ENCODE peak calls at places on chromosome 2, in nine cellular contexts. P is esophagus squamous epithelium, H is colonic mucosa, C is astrocyte of the spinal cord, A is GM20000, V is foreskin keratinocyte, J is H9, N is uterus, B is RWPE1. Q is an unnamed sample.

GRCh38 chr2:84492571-84492970 is 23.7 kb upstream of the DNAH6 start:
- DNase-seq in P (no peak), H (no peak), C (no peak), A (no peak), V (no peak), J (no peak), N (no peak), B (no peak), Q (no peak)

GRCh38 chr2:22957441-22957840 is 427.5 kb upstream of the KLHL29 start:
- DNase-seq in P (no peak), H (no peak), C (no peak), A (no peak), V (no peak), J (no peak), N (no peak), B (no peak), Q (no peak)

GRCh38 chr2:27100036-27100435 is 13.5 kb downstream of the KHK start:
- DNase-seq in P (no peak), H (no peak), C (no peak), A (no peak), V (no peak), J (no peak), N (no peak), B (no peak), Q (no peak)

GRCh38 chr2:233108611-233109490 is 48.7 kb downstream of the INPP5D start:
- DNase-seq in P (no peak), H (no peak), C (no peak), A (peak), V (no peak), J (no peak), N (no peak), B (no peak), Q (no peak)

GRCh38 chr2:128354161-128354560 is 35.5 kb upstream of the HS6ST1 start:
- DNase-seq in P (no peak), H (no peak), C (no peak), A (no peak), V (no peak), J (no peak), N (no peak), B (no peak), Q (no peak)

GRCh38 chr2:6554403-6554802 is 311.3 kb downstream of the CMPK2 start:
- DNase-seq in P (no peak), H (no peak), C (no peak), A (no peak), V (no peak), J (no peak), N (no peak), B (no peak), Q (no peak)

GRCh38 chr2:187962538-187962937 is 329.1 kb upstream of the GULP1 start:
- DNase-seq in P (no peak), H (no peak), C (no peak), A (no peak), V (no peak), J (no peak), N (no peak), B (no peak), Q (no peak)

GRCh38 chr2:222771832-222772231 is 89.0 kb upstream of the ACSL3 start:
- DNase-seq in P (no peak), H (no peak), C (no peak), A (no peak), V (no peak), J (no peak), N (no peak), B (no peak), Q (no peak)

GRCh38 chr2:58553937-58554336 is 312.8 kb upstream of the FANCL start:
- DNase-seq in P (no peak), H (no peak), C (peak), A (no peak), V (no peak), J (peak), N (no peak), B (no peak), Q (peak)

GRCh38 chr2:71190959-71191943 is 35.7 kb downstream of the PAIP2B start:
- DNase-seq in P (no peak), H (no peak), C (peak), A (no peak), V (peak), J (no peak), N (no peak), B (peak), Q (no peak)

GRCh38 chr2:241574911-241575623 is 16.5 kb downstream of the BOK start:
- DNase-seq in P (no peak), H (no peak), C (no peak), A (no peak), V (no peak), J (no peak), N (no peak), B (no peak), Q (no peak)

GRCh38 chr2:104862061-104862941 is 8.4 kb downstream of the POU3F3 start:
- DNase-seq in P (no peak), H (peak), C (peak), A (peak), V (no peak), J (peak), N (no peak), B (no peak), Q (no peak)

GRCh38 chr2:240999001-240999791 is 778 bp downstream of the SNED1 start:
- DNase-seq in P (no peak), H (peak), C (no peak), A (no peak), V (no peak), J (peak), N (peak), B (no peak), Q (peak)

GRCh38 chr2:184879671-184880070 is 281.3 kb downstream of the ZNF804A start:
- DNase-seq in P (no peak), H (no peak), C (peak), A (no peak), V (peak), J (no peak), N (no peak), B (no peak), Q (no peak)

GRCh38 chr2:203732953-203733510 is 26.6 kb downstream of the CD28 start:
- DNase-seq in P (no peak), H (no peak), C (no peak), A (no peak), V (no peak), J (no peak), N (no peak), B (no peak), Q (no peak)

GRCh38 chr2:38064805-38065501 is 11.0 kb downstream of the CYP1B1 start:
- DNase-seq in P (no peak), H (no peak), C (peak), A (no peak), V (no peak), J (no peak), N (no peak), B (no peak), Q (no peak)

GRCh38 chr2:118177318-118177717 is 89.0 kb downstream of the INSIG2 start:
- DNase-seq in P (no peak), H (no peak), C (no peak), A (no peak), V (no peak), J (no peak), N (no peak), B (no peak), Q (no peak)

GRCh38 chr2:81084101-81084500 is 779.5 kb upstream of the LRRTM1 start:
- DNase-seq in P (no peak), H (no peak), C (no peak), A (no peak), V (no peak), J (no peak), N (no peak), B (no peak), Q (no peak)

GRCh38 chr2:172429351-172429968 is 2.1 kb downstream of the ITGA6 start:
- DNase-seq in P (no peak), H (no peak), C (peak), A (no peak), V (peak), J (no peak), N (no peak), B (no peak), Q (peak)

GRCh38 chr2:131121464-131121863 is 16.3 kb downstream of the PLEKHB2 start:
- DNase-seq in P (no peak), H (no peak), C (no peak), A (no peak), V (no peak), J (no peak), N (no peak), B (no peak), Q (no peak)

GRCh38 chr2:218605438-218605837 is 2.3 kb upstream of the PLCD4 start:
- DNase-seq in P (no peak), H (no peak), C (peak), A (no peak), V (no peak), J (no peak), N (no peak), B (no peak), Q (peak)

GRCh38 chr2:121530210-121530562 is 494 bp upstream of the RNU4ATAC start:
- DNase-seq in P (peak), H (no peak), C (peak), A (peak), V (no peak), J (peak), N (peak), B (peak), Q (peak)

GRCh38 chr2:73291093-73291460 is 2.3 kb downstream of the EGR4 start:
- DNase-seq in P (no peak), H (peak), C (peak), A (peak), V (peak), J (peak), N (no peak), B (peak), Q (peak)

GRCh38 chr2:20443276-20443920 is 3.5 kb upstream of the RHOB start:
- DNase-seq in P (no peak), H (peak), C (peak), A (peak), V (no peak), J (no peak), N (peak), B (peak), Q (peak)

GRCh38 chr2:181438298-181438697 is 18.9 kb upstream of the ITGA4 start:
- DNase-seq in P (no peak), H (no peak), C (no peak), A (no peak), V (peak), J (peak), N (no peak), B (no peak), Q (peak)

GRCh38 chr2:227890495-227891079 is 19.2 kb downstream of the DAW1 start:
- DNase-seq in P (no peak), H (no peak), C (peak), A (no peak), V (peak), J (no peak), N (no peak), B (peak), Q (no peak)

GRCh38 chr2:230935132-230935435 is 10.0 kb upstream of the GPR55 start:
- DNase-seq in P (no peak), H (no peak), C (no peak), A (no peak), V (no peak), J (peak), N (no peak), B (no peak), Q (no peak)

GRCh38 chr2:58920001-58920400 is 678.9 kb upstream of the FANCL start:
- DNase-seq in P (no peak), H (no peak), C (peak), A (no peak), V (no peak), J (no peak), N (no peak), B (no peak), Q (no peak)

GRCh38 chr2:167484875-167485274 is 596.6 kb downstream of the XIRP2 start:
- DNase-seq in P (no peak), H (no peak), C (no peak), A (no peak), V (no peak), J (no peak), N (no peak), B (no peak), Q (no peak)

GRCh38 chr2:177393381-177393780 is 808 bp downstream of the AGPS start:
- DNase-seq in P (no peak), H (peak), C (peak), A (peak), V (peak), J (no peak), N (no peak), B (no peak), Q (peak)

DNA sequence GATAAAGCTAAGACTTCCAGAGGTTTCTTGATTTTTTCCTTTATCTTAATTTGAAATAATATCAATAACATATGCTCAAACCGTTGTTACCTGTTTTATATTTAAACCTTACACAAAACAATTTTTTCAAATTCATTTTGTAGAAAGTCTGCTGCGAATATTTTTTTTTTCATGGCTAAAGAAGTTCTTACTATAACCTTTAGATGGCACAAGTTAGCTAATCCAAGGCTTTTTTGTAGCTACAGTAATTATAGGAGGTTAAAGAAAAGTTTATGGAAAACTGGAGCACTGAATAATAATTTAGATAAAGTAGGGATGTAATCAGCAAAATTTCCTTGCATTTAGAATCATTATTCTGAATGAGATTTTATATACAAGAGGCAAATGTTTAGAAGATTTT is 78.0 kb upstream of the PNPT1 start:
- DNase-seq in P (no peak), H (no peak), C (peak), A (no peak), V (no peak), J (no peak), N (no peak), B (peak), Q (no peak)
- TF ChIP-seq CTCF in P (peak), H (peak), C (peak), A (no peak), V (peak), J (peak), N (peak), B (peak), Q (peak)

GRCh38 chr2:95328386-95329125 is 31.4 kb downstream of the KCNIP3 start:
- DNase-seq in P (no peak), H (no peak), C (no peak), A (no peak), V (no peak), J (no peak), N (no peak), B (no peak), Q (no peak)

GRCh38 chr2:95330939-95331338 is 33.8 kb downstream of the KCNIP3 start:
- DNase-seq in P (no peak), H (no peak), C (no peak), A (no peak), V (no peak), J (no peak), N (no peak), B (no peak), Q (no peak)

GRCh38 chr2:95329401-95329800 is 32.3 kb downstream of the KCNIP3 start:
- DNase-seq in P (no peak), H (no peak), C (no peak), A (no peak), V (no peak), J (no peak), N (no peak), B (no peak), Q (no peak)

GRCh38 chr2:95331606-95332005 is 34.5 kb downstream of the KCNIP3 start:
- DNase-seq in P (no peak), H (no peak), C (no peak), A (no peak), V (no peak), J (no peak), N (no peak), B (no peak), Q (no peak)

GRCh38 chr2:95329891-95330822 is 33.0 kb downstream of the KCNIP3 start:
- DNase-seq in P (no peak), H (no peak), C (no peak), A (no peak), V (no peak), J (no peak), N (no peak), B (no peak), Q (peak)
- TF ChIP-seq CTCF in P (no peak), H (no peak), C (peak), A (no peak), V (no peak), J (no peak), N (no peak), B (no peak), Q (no peak)

GRCh38 chr2:191245046-191245868 is at the start of gene MYO1B:
- DNase-seq in P (no peak), H (peak), C (peak), A (peak), V (peak), J (peak), N (peak), B (peak), Q (peak)
- TF ChIP-seq CTCF in P (no peak), H (peak), C (peak), A (no peak), V (peak), J (peak), N (peak), B (peak), Q (peak)

GRCh38 chr2:189426886-189427285 is 14.4 kb upstream of the WDR75 start:
- DNase-seq in P (no peak), H (no peak), C (no peak), A (no peak), V (no peak), J (peak), N (no peak), B (no peak), Q (no peak)

GRCh38 chr2:189424956-189425355 is 16.3 kb upstream of the WDR75 start:
- DNase-seq in P (no peak), H (no peak), C (no peak), A (no peak), V (no peak), J (no peak), N (no peak), B (no peak), Q (no peak)

GRCh38 chr2:189425676-189426075 is 15.6 kb upstream of the WDR75 start:
- DNase-seq in P (no peak), H (no peak), C (no peak), A (no peak), V (no peak), J (no peak), N (no peak), B (no peak), Q (no peak)

GRCh38 chr2:189421644-189422043 is 19.6 kb upstream of the WDR75 start:
- DNase-seq in P (no peak), H (no peak), C (peak), A (no peak), V (peak), J (no peak), N (no peak), B (no peak), Q (no peak)
- TF ChIP-seq CTCF in P (no peak), H (no peak), C (peak), A (no peak), V (no peak), J (no peak), N (no peak), B (no peak), Q (no peak)

GRCh38 chr2:74735009-74735408 is 81.0 kb downstream of the SEMA4F start:
- DNase-seq in P (no peak), H (peak), C (no peak), A (no peak), V (peak), J (no peak), N (no peak), B (no peak), Q (no peak)
- TF ChIP-seq CTCF in P (no peak), H (no peak), C (no peak), A (no peak), V (no peak), J (no peak), N (no peak), B (no peak), Q (no peak)

GRCh38 chr2:219731173-219731572 is 103.7 kb downstream of the SLC4A3 start:
- DNase-seq in P (no peak), H (no peak), C (no peak), A (no peak), V (peak), J (no peak), N (no peak), B (no peak), Q (peak)
- TF ChIP-seq CTCF in P (no peak), H (no peak), C (no peak), A (no peak), V (no peak), J (no peak), N (no peak), B (no peak), Q (no peak)

DNA sequence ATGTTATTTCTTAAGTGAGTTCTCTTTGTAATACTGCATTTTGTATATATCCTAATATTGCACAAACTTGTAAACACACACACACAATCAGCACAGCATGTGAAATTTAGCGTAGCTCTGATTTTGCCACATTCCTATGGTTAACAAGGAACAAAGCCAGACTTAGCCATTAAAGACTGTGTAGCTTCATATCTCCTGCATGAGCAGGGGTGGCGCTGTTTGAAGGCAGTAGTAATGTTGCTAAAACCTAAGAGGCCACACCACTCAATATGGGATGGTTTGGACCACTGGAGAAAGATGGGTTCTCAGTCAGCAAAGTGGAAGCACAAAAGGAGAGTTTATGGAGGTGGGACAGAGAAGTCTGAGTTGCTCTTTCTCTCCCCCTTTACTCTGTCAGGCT is 61.1 kb upstream of the RND3 start:
- DNase-seq in P (no peak), H (no peak), C (peak), A (no peak), V (no peak), J (peak), N (no peak), B (no peak), Q (no peak)
- TF ChIP-seq CTCF in P (no peak), H (no peak), C (peak), A (peak), V (peak), J (peak), N (no peak), B (no peak), Q (no peak)

GRCh38 chr2:170091461-170091860 is 86.5 kb upstream of the MYO3B start:
- DNase-seq in P (no peak), H (no peak), C (no peak), A (no peak), V (no peak), J (no peak), N (no peak), B (no peak), Q (no peak)

GRCh38 chr2:170092475-170092874 is 85.5 kb upstream of the MYO3B start:
- DNase-seq in P (no peak), H (no peak), C (no peak), A (no peak), V (peak), J (no peak), N (no peak), B (no peak), Q (no peak)

GRCh38 chr2:170087394-170087793 is 90.6 kb upstream of the MYO3B start:
- DNase-seq in P (no peak), H (no peak), C (no peak), A (no peak), V (no peak), J (no peak), N (no peak), B (no peak), Q (no peak)

GRCh38 chr2:170088776-170089175 is 89.2 kb upstream of the MYO3B start:
- DNase-seq in P (no peak), H (no peak), C (no peak), A (no peak), V (no peak), J (no peak), N (peak), B (no peak), Q (no peak)

GRCh38 chr2:170090229-170090628 is 87.7 kb upstream of the MYO3B start:
- DNase-seq in P (no peak), H (no peak), C (no peak), A (no peak), V (no peak), J (no peak), N (no peak), B (no peak), Q (no peak)
- TF ChIP-seq CTCF in P (no peak), H (no peak), C (no peak), A (no peak), V (no peak), J (no peak), N (no peak), B (no peak), Q (no peak)

GRCh38 chr2:205696541-205697441 is 14.5 kb downstream of the NRP2 start:
- DNase-seq in P (no peak), H (no peak), C (peak), A (no peak), V (no peak), J (peak), N (peak), B (no peak), Q (no peak)
- TF ChIP-seq CTCF in P (no peak), H (no peak), C (peak), A (no peak), V (no peak), J (peak), N (peak), B (no peak), Q (no peak)

GRCh38 chr2:11688222-11689069 is 18.5 kb upstream of the NTSR2 start:
- DNase-seq in P (peak), H (peak), C (peak), A (peak), V (peak), J (peak), N (peak), B (peak), Q (peak)
- TF ChIP-seq CTCF in P (peak), H (peak), C (peak), A (peak), V (peak), J (peak), N (peak), B (peak), Q (peak)

Q was measured in Calu3.